ENCODE peak calls at places on chromosomes 16 and 17, in eight cellular contexts. B is CD8-positive, alpha-beta T cell; R is testis; J is gastrocnemius medialis; F is adrenal gland; A is psoas muscle; W is pancreas; T is body of pancreas. M is an unnamed sample.

GRCh38 chr16:85173981-85174751 is 61.9 kb upstream of the CIBAR2 start:
- DNase-seq in B (no peak), R (no peak), J (peak; percentile 71), F (peak; percentile 83), A (peak; percentile 73), W (no peak), T (no peak), M (no peak)

GRCh38 chr16:85871756-85872155 is 27.2 kb upstream of the IRF8 start:
- DNase-seq in B (no peak), R (no peak), J (no peak), F (no peak), A (no peak), W (no peak), T (no peak), M (no peak)

GRCh38 chr17:72463287-72464102 is 342.7 kb downstream of the SOX9 start:
- DNase-seq in B (no peak), R (no peak), J (no peak), F (no peak), A (no peak), W (no peak), T (peak; percentile 75), M (no peak)

GRCh38 chr16:77331802-77332586 is 102.8 kb downstream of the ADAMTS18 start:
- DNase-seq in B (no peak), R (no peak), J (no peak), F (no peak), A (no peak), W (no peak), T (no peak), M (no peak)

GRCh38 chr17:67477687-67478086 is 100.6 kb downstream of the PITPNC1 start:
- DNase-seq in B (peak; percentile 64), R (no peak), J (no peak), F (no peak), A (no peak), W (no peak), T (no peak), M (no peak)

GRCh38 chr17:40473573-40474365 is 27.7 kb downstream of the TNS4 start:
- DNase-seq in B (no peak), R (no peak), J (no peak), F (no peak), A (no peak), W (no peak), T (no peak), M (no peak)

GRCh38 chr17:63530557-63531021 is 7.4 kb downstream of the KCNH6 start:
- DNase-seq in B (no peak), R (no peak), J (no peak), F (no peak), A (no peak), W (no peak), T (no peak), M (no peak)

GRCh38 chr17:30954046-30954805 is 16.6 kb upstream of the RNF135 start:
- DNase-seq in B (no peak), R (no peak), J (no peak), F (no peak), A (no peak), W (no peak), T (no peak), M (no peak)

GRCh38 chr17:50267074-50267841 is 7.0 kb upstream of the TMEM92 start:
- DNase-seq in B (no peak), R (peak; percentile 40), J (no peak), F (no peak), A (no peak), W (no peak), T (no peak), M (no peak)

GRCh38 chr17:70099884-70100283 is 24.9 kb downstream of the KCNJ16 start:
- DNase-seq in B (no peak), R (no peak), J (no peak), F (no peak), A (no peak), W (no peak), T (no peak), M (no peak)

GRCh38 chr17:59105852-59106462 is 723 bp downstream of the TRIM37 start:
- DNase-seq in B (peak; percentile 79), R (peak; percentile 75), J (peak; percentile 57), F (peak; percentile 83), A (peak; percentile 64), W (peak; percentile 78), T (peak; percentile 64), M (peak; percentile 49)

GRCh38 chr17:82863941-82864720 is 24.3 kb upstream of the ZNF750 start:
- DNase-seq in B (peak; percentile 90), R (no peak), J (peak; percentile 84), F (peak; percentile 77), A (no peak), W (no peak), T (no peak), M (peak; percentile 97)

GRCh38 chr17:82283208-82283749 is 9.8 kb upstream of the CSNK1D start:
- DNase-seq in B (no peak), R (no peak), J (no peak), F (peak; percentile 89), A (no peak), W (no peak), T (no peak), M (peak; percentile 94)

GRCh38 chr17:35731239-35731931 is at the start of gene RASL10B:
- DNase-seq in B (peak; percentile 61), R (peak; percentile 73), J (peak; percentile 46), F (peak; percentile 72), A (peak; percentile 68), W (peak; percentile 86), T (peak; percentile 72), M (peak; percentile 75)

GRCh38 chr17:76569607-76570279 is 15.9 kb downstream of the ST6GALNAC2 start:
- DNase-seq in B (no peak), R (peak; percentile 94), J (peak; percentile 84), F (peak; percentile 91), A (peak; percentile 60), W (peak; percentile 65), T (peak; percentile 67), M (peak; percentile 64)

GRCh38 chr17:29686998-29687397 is 64.3 kb upstream of the CORO6 start:
- DNase-seq in B (no peak), R (peak; percentile 38), J (no peak), F (no peak), A (no peak), W (no peak), T (no peak), M (no peak)

GRCh38 chr16:28531777-28532744 is 6.7 kb downstream of the NUPR1 start:
- DNase-seq in B (no peak), R (peak; percentile 88), J (peak; percentile 94), F (peak; percentile 93), A (peak; percentile 87), W (peak; percentile 74), T (peak; percentile 89), M (no peak)

GRCh38 chr17:76252040-76252954 is 12.0 kb upstream of the RNF157 start:
- DNase-seq in B (peak; percentile 74), R (peak; percentile 27), J (peak; percentile 97), F (peak; percentile 71), A (peak; percentile 88), W (no peak), T (no peak), M (peak; percentile 64)

GRCh38 chr17:39399792-39400191 is 1.6 kb downstream of the FBXL20 start:
- DNase-seq in B (no peak), R (no peak), J (no peak), F (no peak), A (no peak), W (no peak), T (no peak), M (no peak)
- H3K4me3 ChIP-seq in B (no peak overlapping the region), R (no peak overlapping the region), J (peak overlapping the region; percentile 99), F (no peak overlapping the region), A (peak overlapping the region; percentile 81), W (no peak overlapping the region), T (no peak overlapping the region), M (no peak overlapping the region)

GRCh38 chr17:351875-352420 is 659 bp downstream of the RPH3AL start:
- DNase-seq in B (no peak), R (no peak), J (no peak), F (peak; percentile 52), A (no peak), W (peak; percentile 71), T (no peak), M (no peak)

GRCh38 chr17:353213-353837 is 718 bp upstream of the RPH3AL start:
- DNase-seq in B (no peak), R (peak; percentile 9), J (no peak), F (no peak), A (no peak), W (peak; percentile 41), T (no peak), M (no peak)

GRCh38 chr17:352421-353212 is at the start of gene RPH3AL:
- DNase-seq in B (no peak), R (no peak), J (peak; percentile 53), F (peak; percentile 92), A (peak; percentile 64), W (peak; percentile 82), T (peak; percentile 89), M (peak; percentile 64)

GRCh38 chr17:354651-355556 is 2.3 kb upstream of the RPH3AL start:
- DNase-seq in B (no peak), R (no peak), J (no peak), F (no peak), A (no peak), W (peak; percentile 47), T (no peak), M (no peak)

GRCh38 chr17:353838-354234 is 1.2 kb upstream of the RPH3AL start:
- DNase-seq in B (no peak), R (no peak), J (no peak), F (no peak), A (no peak), W (no peak), T (no peak), M (no peak)
- H3K27ac ChIP-seq in B (no peak overlapping the region), R (no peak overlapping the region), J (peak overlapping the region; percentile 83), F (peak overlapping the region; percentile 90), A (no peak overlapping the region), W (peak overlapping the region; percentile 95), T (peak overlapping the region; percentile 99), M (no peak overlapping the region)

DNA sequence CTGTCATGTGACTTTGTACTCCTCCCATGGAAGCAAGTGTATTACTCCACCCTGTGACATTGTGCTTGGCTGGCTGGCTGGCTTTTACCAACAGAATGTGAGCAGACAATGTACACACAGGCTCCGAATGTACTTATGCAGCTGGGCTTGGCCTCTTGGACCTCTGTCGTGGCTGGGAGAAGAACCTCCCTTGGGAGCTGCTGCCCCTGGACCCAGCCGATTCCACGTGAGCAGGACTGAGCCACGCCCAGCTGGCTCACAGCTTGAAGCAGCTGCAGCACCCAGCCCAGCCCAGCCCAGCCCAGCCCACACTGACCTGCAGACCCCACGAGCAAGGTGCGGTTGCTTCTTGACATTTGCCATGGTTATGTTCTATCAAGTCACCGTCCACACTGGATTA is 177.5 kb downstream of the RBFOX3 start:
- DNase-seq in B (no peak), R (no peak), J (no peak), F (no peak), A (no peak), W (no peak), T (no peak), M (no peak)
- H3K27me3 ChIP-seq in B (no peaks in the 10 kb centered on the region), R (no peaks in the 10 kb centered on the region), J (peaks cover 32% of the 10 kb centered on the region), F (peaks cover 3% of the 10 kb centered on the region), A (no peaks in the 10 kb centered on the region), W (no peaks in the 10 kb centered on the region), T (no peaks in the 10 kb centered on the region), M (peaks cover 62% of the 10 kb centered on the region)

DNA sequence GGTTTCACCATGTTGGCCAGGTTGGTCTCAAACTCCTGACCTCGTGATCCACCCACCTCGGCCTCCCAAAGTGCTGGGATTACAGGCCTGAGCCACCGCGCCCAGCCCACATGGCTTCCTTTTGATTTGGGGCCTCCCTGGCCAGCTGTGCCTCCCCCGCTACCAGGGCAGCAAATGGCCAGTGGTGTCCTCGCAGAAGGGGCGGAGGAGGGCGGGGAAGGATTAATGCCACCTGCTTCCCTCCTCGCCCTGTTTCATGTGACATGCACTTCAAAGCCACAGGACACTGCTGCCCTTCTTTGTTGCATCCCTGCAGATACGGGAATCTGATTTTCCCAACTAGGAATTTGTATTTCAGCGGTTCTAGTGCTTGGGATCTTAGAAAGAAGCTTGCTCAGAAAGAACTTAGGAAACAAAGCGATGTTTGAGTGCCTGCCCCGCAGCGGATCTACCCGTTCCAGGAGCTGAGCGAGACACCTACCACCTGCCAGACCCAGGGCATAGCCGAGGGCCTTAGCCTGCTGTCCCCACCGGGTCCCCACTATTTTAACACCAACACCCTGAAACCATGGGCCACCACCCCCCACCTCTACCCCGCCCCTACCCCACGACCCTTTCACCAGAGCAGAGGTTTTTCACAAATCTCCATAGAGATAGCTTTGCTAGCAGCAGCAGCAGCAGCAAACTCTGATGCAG is 37.7 kb upstream of the CCDC182 start:
- DNase-seq in B (no peak), R (no peak), J (peak; percentile 47), F (no peak), A (peak; percentile 19), W (no peak), T (no peak), M (peak; percentile 88)
- H3K4me3 ChIP-seq in B (peak overlapping the region; percentile 25), R (peak overlapping the region; percentile 19), J (peak overlapping the region; percentile 37), F (no peak overlapping the region), A (peak overlapping the region; percentile 52), W (no peak overlapping the region), T (no peak overlapping the region), M (peak overlapping the region; percentile 13)

M was measured in SJCRH30.